ENCODE peak calls at places on chromosomes 6 and 20, in eight cellular contexts. Y, R, Z, V, P, E, X and D are unnamed samples.

GRCh38 chr6:63744810-63745209 is 109.2 kb downstream of the PHF3 start:
- DNase-seq in Y (no peak), R (no peak), Z (no peak), V (no peak), P (no peak), E (no peak), X (no peak), D (no peak)

GRCh38 chr6:35718911-35719381 is 17.9 kb upstream of the ARMC12 start:
- DNase-seq in Y (no peak), R (no peak), Z (no peak), V (peak; percentile 55), P (no peak), E (no peak), X (no peak), D (no peak)

GRCh38 chr20:1632228-1632577 is 12.4 kb upstream of the SIRPB1 start:
- DNase-seq in Y (no peak), R (no peak), Z (no peak), V (peak; percentile 73), P (no peak), E (no peak), X (no peak), D (no peak)

GRCh38 chr6:161238076-161238869 is 35.6 kb downstream of the AGPAT4 start:
- DNase-seq in Y (no peak), R (peak; percentile 83), Z (no peak), V (no peak), P (peak; percentile 73), E (no peak), X (no peak), D (no peak)

GRCh38 chr6:111550953-111551352 is 54.7 kb downstream of the TRAF3IP2 start:
- DNase-seq in Y (no peak), R (no peak), Z (no peak), V (no peak), P (no peak), E (no peak), X (no peak), D (no peak)

GRCh38 chr20:17161661-17162410 is 65.0 kb upstream of the PCSK2 start:
- DNase-seq in Y (no peak), R (no peak), Z (no peak), V (no peak), P (no peak), E (no peak), X (no peak), D (no peak)

GRCh38 chr6:113642714-113643442 is 214.3 kb upstream of the MARCKS start:
- DNase-seq in Y (peak; percentile 26), R (peak; percentile 21), Z (peak; percentile 86), V (no peak), P (peak; percentile 49), E (no peak), X (peak; percentile 74), D (peak; percentile 95)

GRCh38 chr20:50251992-50252491 is 61.4 kb downstream of the CEBPB start:
- DNase-seq in Y (no peak), R (peak; percentile 74), Z (no peak), V (no peak), P (peak; percentile 67), E (no peak), X (no peak), D (no peak)

GRCh38 chr20:63151554-63152321 is 64.2 kb downstream of the YTHDF1 start:
- DNase-seq in Y (peak; percentile 49), R (peak; percentile 3), Z (no peak), V (no peak), P (peak; percentile 34), E (no peak), X (no peak), D (no peak)

GRCh38 chr6:24492475-24492874 is 2.3 kb upstream of the ALDH5A1 start:
- DNase-seq in Y (peak; percentile 29), R (peak; percentile 16), Z (peak; percentile 23), V (peak; percentile 16), P (no peak), E (no peak), X (peak; percentile 63), D (no peak)

GRCh38 chr6:138450445-138450844 is 46.4 kb downstream of the HEBP2 start:
- DNase-seq in Y (no peak), R (no peak), Z (no peak), V (no peak), P (no peak), E (no peak), X (no peak), D (no peak)

GRCh38 chr6:109760208-109760607 is 69.1 kb downstream of the FIG4 start:
- DNase-seq in Y (no peak), R (peak; percentile 22), Z (no peak), V (no peak), P (no peak), E (no peak), X (no peak), D (no peak)

GRCh38 chr6:40671338-40672050 is 84.3 kb upstream of the LRFN2 start:
- DNase-seq in Y (no peak), R (no peak), Z (peak; percentile 22), V (no peak), P (no peak), E (no peak), X (no peak), D (peak; percentile 34)

GRCh38 chr6:37381579-37381978 is 27.8 kb downstream of the RNF8 start:
- DNase-seq in Y (peak; percentile 62), R (peak; percentile 72), Z (peak; percentile 16), V (peak; percentile 36), P (peak; percentile 65), E (no peak), X (peak; percentile 63), D (peak; percentile 54)

GRCh38 chr20:17646901-17647301 is 35.1 kb downstream of the RRBP1 start:
- DNase-seq in Y (no peak), R (no peak), Z (no peak), V (no peak), P (no peak), E (no peak), X (no peak), D (no peak)

DNA sequence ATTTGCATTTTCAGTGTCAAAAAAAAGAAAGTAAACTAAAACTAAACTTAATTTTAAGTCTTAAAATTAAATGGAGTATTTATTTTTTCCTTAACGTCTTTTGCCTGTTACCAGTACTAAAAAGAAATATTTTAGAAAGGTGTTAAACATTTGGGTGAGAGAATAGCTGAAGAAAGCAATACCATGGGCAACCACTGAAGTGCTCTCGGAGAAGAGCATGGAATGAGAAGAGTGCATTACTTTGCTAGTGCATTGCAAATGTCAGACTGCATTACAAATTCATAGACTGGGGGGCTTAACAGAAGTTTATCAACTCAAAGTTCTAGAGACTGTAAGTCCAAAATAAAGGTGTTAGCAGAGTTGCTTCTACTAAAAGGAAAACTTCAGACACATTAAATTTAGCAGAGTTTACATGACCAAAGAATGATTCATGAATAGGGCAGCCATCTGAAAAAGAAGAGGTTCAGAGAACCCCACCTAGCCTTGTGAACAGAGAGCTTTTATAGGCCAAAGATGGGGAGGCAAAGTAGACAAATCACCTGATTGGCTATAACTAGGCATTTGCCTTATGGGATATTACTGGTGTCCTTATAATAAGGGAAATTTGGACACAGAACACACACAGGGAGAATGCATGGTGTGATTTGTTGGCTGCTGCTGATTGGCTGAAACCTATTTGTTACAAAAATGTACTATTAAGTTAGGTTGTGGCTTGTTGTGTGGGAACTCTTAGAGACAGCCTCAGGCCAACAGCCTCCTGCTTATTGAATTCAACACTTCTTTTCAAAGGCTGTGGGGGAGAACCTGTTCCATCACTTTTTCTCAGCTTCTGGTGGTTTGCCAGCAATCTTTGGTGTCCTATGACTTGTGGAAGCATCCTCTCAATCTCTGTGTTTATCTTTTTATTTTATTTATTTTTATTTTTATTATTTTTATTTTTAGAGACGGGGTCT is 106.7 kb upstream of the RREB1 start:
- DNase-seq in Y (no peak), R (no peak), Z (no peak), V (no peak), P (no peak), E (no peak), X (no peak), D (no peak)
- TF ChIP-seq CTCF in Y (no peak), R (no peak), Z (no peak), V (no peak), P (peak; percentile 5), E (no peak), X (no peak), D (no peak)

DNA sequence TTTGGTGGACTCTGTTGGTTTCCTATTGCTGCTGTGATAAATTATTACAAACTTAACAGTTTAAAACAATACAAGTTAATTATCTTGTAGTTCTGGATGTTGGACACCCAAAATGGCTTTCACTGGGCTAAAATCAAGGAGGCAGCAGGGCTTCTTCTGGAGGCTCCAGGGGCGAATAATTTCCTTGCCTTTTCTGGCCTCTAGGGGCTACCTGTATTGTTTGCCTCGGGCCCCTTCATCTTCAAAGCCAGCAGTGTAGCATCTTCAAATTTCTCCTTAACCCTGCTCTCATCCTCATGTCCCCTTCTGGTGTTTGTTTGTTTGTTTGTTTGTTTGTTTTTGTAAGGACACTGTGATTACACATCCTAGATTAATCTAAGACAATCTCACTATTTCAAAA is 60.5 kb upstream of the ANKEF1 start:
- DNase-seq in Y (no peak), R (no peak), Z (no peak), V (no peak), P (no peak), E (no peak), X (no peak), D (no peak)
- TF ChIP-seq CTCF in Y (no peak), R (no peak), Z (no peak), V (no peak), P (no peak), E (no peak), X (no peak), D (no peak)

GRCh38 chr6:132715204-132715603 is 1.3 kb upstream of the VNN1 start:
- DNase-seq in Y (peak; percentile 92), R (peak; percentile 48), Z (peak; percentile 13), V (no peak), P (peak; percentile 52), E (no peak), X (peak; percentile 75), D (peak; percentile 61)
- TF ChIP-seq CTCF in Y (peak; percentile 71), R (peak; percentile 40), Z (no peak), V (no peak), P (peak; percentile 35), E (no peak), X (peak; percentile 58), D (no peak)

GRCh38 chr6:89966250-89966588 is 72.0 kb downstream of the GJA10 start:
- DNase-seq in Y (peak; percentile 10), R (no peak), Z (no peak), V (no peak), P (no peak), E (no peak), X (no peak), D (no peak)

GRCh38 chr6:89970609-89971337 is 76.5 kb downstream of the GJA10 start:
- DNase-seq in Y (peak; percentile 68), R (peak; percentile 65), Z (no peak), V (no peak), P (peak; percentile 69), E (no peak), X (peak; percentile 64), D (peak; percentile 29)

GRCh38 chr6:89972024-89972381 is 77.7 kb downstream of the GJA10 start:
- DNase-seq in Y (no peak), R (no peak), Z (no peak), V (no peak), P (no peak), E (no peak), X (no peak), D (no peak)

GRCh38 chr6:89966913-89967312 is 72.6 kb downstream of the GJA10 start:
- DNase-seq in Y (no peak), R (no peak), Z (no peak), V (no peak), P (no peak), E (no peak), X (no peak), D (no peak)

DNA sequence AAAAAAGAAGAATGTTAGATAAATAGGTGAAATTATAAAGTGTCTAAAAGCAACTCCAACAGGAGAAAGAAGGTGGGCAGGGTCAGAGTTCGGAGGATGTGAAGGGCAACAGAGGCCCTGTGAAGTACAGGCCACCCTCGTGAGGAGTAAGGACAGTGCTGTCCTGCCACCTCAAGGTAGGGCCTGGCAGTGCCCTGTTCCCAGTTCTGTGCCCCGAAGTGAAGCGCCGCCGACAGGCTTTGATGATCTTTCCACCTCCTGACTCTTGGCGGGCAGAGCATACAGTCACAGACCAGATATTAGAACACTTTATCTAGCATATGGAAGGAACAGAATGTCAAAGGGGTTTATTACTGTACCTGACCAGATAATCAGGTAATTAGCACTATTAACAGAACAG is 75.8 kb downstream of the GJA10 start:
- DNase-seq in Y (no peak), R (no peak), Z (no peak), V (no peak), P (no peak), E (no peak), X (no peak), D (no peak)
- TF ChIP-seq CTCF in Y (no peak), R (no peak), Z (no peak), V (no peak), P (no peak), E (no peak), X (no peak), D (no peak)